ENCODE peak calls at places on chromosomes 7 and 10, in seven cellular contexts. Z is T-helper 2 cell, H is Kasumi-1, V is nucleus accumbens, N is NCI-H2029, B is spleen, J is NCI-H1694 treated with DMSO at 0.1 percent for 48 hours. C is an unnamed sample.

GRCh38 chr7:104960741-104961479 is 53.1 kb upstream of the KMT2E start:
- DNase-seq in Z (no peak), H (peak; percentile 99), V (no peak), N (no peak), B (no peak), J (no peak), C (no peak)

GRCh38 chr10:22345301-22346086 is at the start of gene SPAG6:
- DNase-seq in Z (no peak), H (no peak), V (no peak), N (peak; percentile 49), B (peak; percentile 90), J (no peak), C (no peak)

GRCh38 chr7:36287371-36288241 is 102.1 kb upstream of the ANLN start:
- DNase-seq in Z (peak; percentile 32), H (no peak), V (no peak), N (peak; percentile 52), B (peak; percentile 84), J (no peak), C (peak; percentile 93)

GRCh38 chr7:36515847-36516246 is 126.2 kb downstream of the ANLN start:
- DNase-seq in Z (no peak), H (no peak), V (no peak), N (no peak), B (no peak), J (no peak), C (no peak)

GRCh38 chr7:144548556-144548955 is 145.1 kb upstream of the NOBOX start:
- DNase-seq in Z (no peak), H (no peak), V (no peak), N (no peak), B (no peak), J (no peak), C (no peak)

GRCh38 chr10:21888959-21889358 is 114.6 kb downstream of the DNAJC1 start:
- DNase-seq in Z (no peak), H (peak; percentile 66), V (no peak), N (no peak), B (no peak), J (no peak), C (no peak)

GRCh38 chr10:96044686-96045085 is 1.3 kb downstream of the CCNJ start:
- DNase-seq in Z (no peak), H (peak; percentile 67), V (no peak), N (no peak), B (no peak), J (no peak), C (peak; percentile 41)

GRCh38 chr7:76314042-76314721 is 11.7 kb downstream of the HSPB1 start:
- DNase-seq in Z (peak; percentile 87), H (peak; percentile 91), V (peak; percentile 75), N (peak; percentile 61), B (peak; percentile 98), J (peak; percentile 93), C (peak; percentile 96)

GRCh38 chr10:7857259-7857658 is 39.0 kb downstream of the TAF3 start:
- DNase-seq in Z (no peak), H (no peak), V (no peak), N (no peak), B (no peak), J (no peak), C (no peak)

GRCh38 chr10:72126184-72126871 is 38.0 kb upstream of the SPOCK2 start:
- DNase-seq in Z (no peak), H (peak; percentile 78), V (no peak), N (no peak), B (no peak), J (peak; percentile 17), C (peak; percentile 77)

GRCh38 chr10:52956861-52957260 is 184.3 kb upstream of the MBL2 start:
- DNase-seq in Z (no peak), H (no peak), V (no peak), N (no peak), B (no peak), J (no peak), C (no peak)

GRCh38 chr10:18681971-18682403 is 22.8 kb downstream of the ARL5B start:
- DNase-seq in Z (no peak), H (no peak), V (no peak), N (no peak), B (no peak), J (no peak), C (no peak)

C was measured in Karpas-422.